ENCODE peak calls at places on chromosomes 13 and 19, in eight cellular contexts. One of them, this sample, is unnamed.
A peak's percentile ranks its signal among the peaks of the same experiment; 100 is the strongest.

GRCh38 chr19:43675269-43675879 is 5.4 kb upstream of the PLAUR start:
- DNase-seq in adipocyte: peak; percentile 17
- DNase-seq in prostate gland: peak; percentile 71
- DNase-seq in endodermal cell: no peak
- DNase-seq in PC-9: peak; percentile 90
- DNase-seq in CD8-positive, alpha-beta T cell: no peak
- DNase-seq in cardiac muscle cell: peak; percentile 23
- DNase-seq in colonic mucosa: peak; percentile 91
- DNase-seq in this sample: no peak

GRCh38 chr19:18496980-18497256 is 25.0 kb downstream of the ELL start:
- DNase-seq in PC-9: no peak
- DNase-seq in colonic mucosa: no peak
- DNase-seq in prostate gland: no peak
- DNase-seq in CD8-positive, alpha-beta T cell: no peak
- DNase-seq in cardiac muscle cell: no peak
- DNase-seq in adipocyte: no peak
- DNase-seq in endodermal cell: no peak
- DNase-seq in this sample: no peak

GRCh38 chr19:45238556-45238955 is 6.7 kb downstream of the EXOC3L2 start:
- DNase-seq in prostate gland: no peak
- DNase-seq in cardiac muscle cell: no peak
- DNase-seq in CD8-positive, alpha-beta T cell: no peak
- DNase-seq in colonic mucosa: no peak
- DNase-seq in PC-9: no peak
- DNase-seq in adipocyte: no peak
- DNase-seq in endodermal cell: no peak
- DNase-seq in this sample: peak; percentile 52

GRCh38 chr13:100454876-100455275 is 133.7 kb downstream of the GGACT start:
- DNase-seq in CD8-positive, alpha-beta T cell: no peak
- DNase-seq in endodermal cell: no peak
- DNase-seq in colonic mucosa: peak; percentile 42
- DNase-seq in adipocyte: peak; percentile 18
- DNase-seq in cardiac muscle cell: peak; percentile 45
- DNase-seq in PC-9: peak; percentile 42
- DNase-seq in prostate gland: no peak
- DNase-seq in this sample: no peak

GRCh38 chr19:54451331-54451871 is 2.4 kb downstream of the LENG8 start:
- DNase-seq in cardiac muscle cell: no peak
- DNase-seq in adipocyte: no peak
- DNase-seq in prostate gland: no peak
- DNase-seq in PC-9: no peak
- DNase-seq in colonic mucosa: no peak
- DNase-seq in endodermal cell: peak; percentile 36
- DNase-seq in CD8-positive, alpha-beta T cell: no peak
- DNase-seq in this sample: no peak

GRCh38 chr19:5196832-5197231 is 143.8 kb downstream of the PTPRS start:
- DNase-seq in prostate gland: no peak
- DNase-seq in CD8-positive, alpha-beta T cell: no peak
- DNase-seq in adipocyte: no peak
- DNase-seq in colonic mucosa: no peak
- DNase-seq in endodermal cell: no peak
- DNase-seq in PC-9: no peak
- DNase-seq in cardiac muscle cell: no peak
- DNase-seq in this sample: no peak

GRCh38 chr13:43537124-43537523 is 249.6 kb downstream of the ENOX1 start:
- DNase-seq in endodermal cell: no peak
- DNase-seq in CD8-positive, alpha-beta T cell: no peak
- DNase-seq in adipocyte: peak; percentile 30
- DNase-seq in PC-9: no peak
- DNase-seq in colonic mucosa: no peak
- DNase-seq in prostate gland: no peak
- DNase-seq in cardiac muscle cell: peak; percentile 76
- DNase-seq in this sample: no peak

GRCh38 chr13:80040219-80040976 is 300.5 kb downstream of the SPRY2 start:
- DNase-seq in prostate gland: no peak
- DNase-seq in PC-9: no peak
- DNase-seq in CD8-positive, alpha-beta T cell: no peak
- DNase-seq in colonic mucosa: peak; percentile 24
- DNase-seq in adipocyte: peak; percentile 81
- DNase-seq in cardiac muscle cell: peak; percentile 91
- DNase-seq in endodermal cell: no peak
- DNase-seq in this sample: no peak

GRCh38 chr19:32977269-32977668 is 5.2 kb downstream of the FAAP24 start:
- DNase-seq in adipocyte: no peak
- DNase-seq in CD8-positive, alpha-beta T cell: no peak
- DNase-seq in prostate gland: peak; percentile 76
- DNase-seq in PC-9: no peak
- DNase-seq in colonic mucosa: peak; percentile 74
- DNase-seq in cardiac muscle cell: peak; percentile 23
- DNase-seq in endodermal cell: no peak
- DNase-seq in this sample: no peak

GRCh38 chr19:33282036-33282686 is 20.2 kb downstream of the CEBPA start:
- DNase-seq in prostate gland: no peak
- DNase-seq in endodermal cell: no peak
- DNase-seq in CD8-positive, alpha-beta T cell: no peak
- DNase-seq in colonic mucosa: no peak
- DNase-seq in PC-9: no peak
- DNase-seq in cardiac muscle cell: no peak
- DNase-seq in adipocyte: no peak
- DNase-seq in this sample: no peak

GRCh38 chr19:15934332-15935078 is at the start of gene CYP4F11:
- DNase-seq in endodermal cell: no peak
- DNase-seq in PC-9: peak; percentile 98
- DNase-seq in colonic mucosa: peak; percentile 89
- DNase-seq in cardiac muscle cell: no peak
- DNase-seq in prostate gland: peak; percentile 95
- DNase-seq in CD8-positive, alpha-beta T cell: no peak
- DNase-seq in adipocyte: no peak
- DNase-seq in this sample: no peak

GRCh38 chr19:15307169-15307568 is 25.2 kb downstream of the BRD4 start:
- DNase-seq in colonic mucosa: no peak
- DNase-seq in endodermal cell: no peak
- DNase-seq in prostate gland: no peak
- DNase-seq in adipocyte: no peak
- DNase-seq in PC-9: no peak
- DNase-seq in CD8-positive, alpha-beta T cell: no peak
- DNase-seq in cardiac muscle cell: no peak
- DNase-seq in this sample: no peak

GRCh38 chr13:40665061-40665753 is 1.2 kb downstream of the FOXO1 start:
- DNase-seq in cardiac muscle cell: no peak
- DNase-seq in prostate gland: peak; percentile 30
- DNase-seq in colonic mucosa: peak; percentile 58
- DNase-seq in endodermal cell: peak; percentile 77
- DNase-seq in PC-9: peak; percentile 17
- DNase-seq in CD8-positive, alpha-beta T cell: peak; percentile 28
- DNase-seq in adipocyte: peak; percentile 50
- DNase-seq in this sample: peak; percentile 83

DNA sequence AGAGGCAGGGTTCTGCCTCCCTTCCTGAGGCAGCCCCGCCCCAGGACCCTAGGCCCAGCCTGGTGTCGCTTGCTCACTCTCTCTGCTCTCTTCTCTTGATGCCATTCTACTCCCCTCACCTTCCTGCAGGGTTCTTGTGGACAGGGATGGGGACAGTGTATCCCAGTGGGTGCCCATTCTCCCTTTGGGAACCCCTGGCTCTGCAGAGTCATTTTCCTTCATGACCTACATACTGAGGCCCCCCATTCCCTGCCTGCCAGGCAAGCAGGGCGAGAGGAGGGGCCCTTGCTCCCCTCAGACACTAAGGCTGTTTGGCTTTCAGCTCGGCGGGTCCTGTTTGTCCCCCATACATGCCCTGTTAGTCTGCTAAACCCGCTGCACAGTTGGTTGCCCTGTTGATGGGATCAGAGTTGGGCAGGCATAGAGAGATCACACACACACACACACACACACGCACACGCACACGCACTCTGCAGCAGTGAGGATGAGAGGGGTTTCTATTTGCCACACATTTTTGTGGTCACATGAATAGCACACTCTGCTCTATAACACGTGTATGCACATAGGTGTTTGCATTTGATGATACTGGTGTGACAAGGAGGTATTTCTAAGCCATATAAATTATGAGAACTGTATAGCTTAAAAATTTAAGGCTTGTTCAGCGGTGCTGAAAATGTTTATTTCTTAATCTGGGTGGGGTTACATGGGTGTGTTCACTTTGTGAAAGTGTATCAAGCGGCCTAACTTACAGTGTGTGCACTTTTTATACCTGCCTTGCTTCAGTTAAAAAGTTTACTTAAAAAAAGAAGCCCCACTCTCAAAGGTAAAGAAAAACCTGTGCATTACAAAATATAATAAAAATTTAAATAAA is 20.3 kb downstream of the NFIX start:
- DNase-seq in prostate gland: no peak
- DNase-seq in endodermal cell: peak; percentile 59
- DNase-seq in colonic mucosa: no peak
- DNase-seq in adipocyte: no peak
- DNase-seq in PC-9: no peak
- DNase-seq in CD8-positive, alpha-beta T cell: no peak
- DNase-seq in cardiac muscle cell: peak; percentile 53
- DNase-seq in this sample: peak; percentile 84
- H3K4me3 ChIP-seq in prostate gland: no peak overlapping the region
- H3K4me3 ChIP-seq in endodermal cell: no peak overlapping the region
- H3K4me3 ChIP-seq in colonic mucosa: no peak overlapping the region
- H3K4me3 ChIP-seq in adipocyte: peak overlapping the region; percentile 82
- H3K4me3 ChIP-seq in PC-9: no peak overlapping the region
- H3K4me3 ChIP-seq in CD8-positive, alpha-beta T cell: no peak overlapping the region
- H3K4me3 ChIP-seq in cardiac muscle cell: no peak overlapping the region
- H3K4me3 ChIP-seq in this sample: no peak overlapping the region

DNA sequence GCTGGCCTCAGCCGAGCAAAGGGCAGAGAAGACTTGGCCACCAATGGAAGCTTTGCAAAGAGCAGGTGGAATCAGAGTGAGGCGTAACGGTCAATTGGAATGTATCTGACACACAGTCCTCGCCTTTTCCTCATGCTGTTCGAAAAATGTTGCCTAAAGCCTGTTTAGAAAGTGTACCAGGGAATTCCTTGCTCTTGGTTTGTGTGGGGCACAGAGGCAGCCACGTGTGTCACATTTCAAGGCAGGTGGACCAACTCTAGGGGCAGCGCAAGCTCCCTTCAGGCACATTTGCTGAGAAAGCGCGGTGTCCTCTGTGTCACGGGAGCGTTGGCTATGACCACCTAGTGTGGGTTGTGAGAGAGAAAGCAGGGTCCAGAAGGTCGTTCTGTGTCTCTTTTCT is 118.7 kb upstream of the SPATA13 start:
- DNase-seq in endodermal cell: no peak
- DNase-seq in PC-9: no peak
- DNase-seq in colonic mucosa: no peak
- DNase-seq in prostate gland: no peak
- DNase-seq in CD8-positive, alpha-beta T cell: no peak
- DNase-seq in adipocyte: no peak
- DNase-seq in cardiac muscle cell: no peak
- DNase-seq in this sample: no peak
- H3K27me3 ChIP-seq in endodermal cell: no peaks in the 10 kb centered on the region
- H3K27me3 ChIP-seq in PC-9: no peaks in the 10 kb centered on the region
- H3K27me3 ChIP-seq in colonic mucosa: no peaks in the 10 kb centered on the region
- H3K27me3 ChIP-seq in prostate gland: no peaks in the 10 kb centered on the region
- H3K27me3 ChIP-seq in CD8-positive, alpha-beta T cell: no peaks in the 10 kb centered on the region
- H3K27me3 ChIP-seq in adipocyte: no peaks in the 10 kb centered on the region
- H3K27me3 ChIP-seq in cardiac muscle cell: no peaks in the 10 kb centered on the region
- H3K27me3 ChIP-seq in this sample: no peaks in the 10 kb centered on the region

GRCh38 chr13:44967656-44968451 is 21.4 kb downstream of the NUFIP1 start:
- DNase-seq in adipocyte: peak; percentile 54
- DNase-seq in endodermal cell: no peak
- DNase-seq in colonic mucosa: no peak
- DNase-seq in PC-9: no peak
- DNase-seq in CD8-positive, alpha-beta T cell: no peak
- DNase-seq in prostate gland: peak; percentile 44
- DNase-seq in cardiac muscle cell: peak; percentile 68
- DNase-seq in this sample: no peak

GRCh38 chr13:44974056-44974798 is 15.0 kb downstream of the NUFIP1 start:
- DNase-seq in endodermal cell: no peak
- DNase-seq in adipocyte: no peak
- DNase-seq in PC-9: no peak
- DNase-seq in colonic mucosa: no peak
- DNase-seq in CD8-positive, alpha-beta T cell: no peak
- DNase-seq in cardiac muscle cell: peak; percentile 90
- DNase-seq in prostate gland: no peak
- DNase-seq in this sample: no peak

GRCh38 chr13:44971656-44972595 is 17.3 kb downstream of the NUFIP1 start:
- DNase-seq in colonic mucosa: no peak
- DNase-seq in prostate gland: no peak
- DNase-seq in PC-9: no peak
- DNase-seq in adipocyte: peak; percentile 61
- DNase-seq in cardiac muscle cell: no peak
- DNase-seq in CD8-positive, alpha-beta T cell: no peak
- DNase-seq in endodermal cell: no peak
- DNase-seq in this sample: no peak

GRCh38 chr13:44972956-44973581 is 16.2 kb downstream of the NUFIP1 start:
- DNase-seq in adipocyte: peak; percentile 80
- DNase-seq in CD8-positive, alpha-beta T cell: no peak
- DNase-seq in endodermal cell: no peak
- DNase-seq in prostate gland: no peak
- DNase-seq in PC-9: no peak
- DNase-seq in colonic mucosa: no peak
- DNase-seq in cardiac muscle cell: peak; percentile 58
- DNase-seq in this sample: no peak

DNA sequence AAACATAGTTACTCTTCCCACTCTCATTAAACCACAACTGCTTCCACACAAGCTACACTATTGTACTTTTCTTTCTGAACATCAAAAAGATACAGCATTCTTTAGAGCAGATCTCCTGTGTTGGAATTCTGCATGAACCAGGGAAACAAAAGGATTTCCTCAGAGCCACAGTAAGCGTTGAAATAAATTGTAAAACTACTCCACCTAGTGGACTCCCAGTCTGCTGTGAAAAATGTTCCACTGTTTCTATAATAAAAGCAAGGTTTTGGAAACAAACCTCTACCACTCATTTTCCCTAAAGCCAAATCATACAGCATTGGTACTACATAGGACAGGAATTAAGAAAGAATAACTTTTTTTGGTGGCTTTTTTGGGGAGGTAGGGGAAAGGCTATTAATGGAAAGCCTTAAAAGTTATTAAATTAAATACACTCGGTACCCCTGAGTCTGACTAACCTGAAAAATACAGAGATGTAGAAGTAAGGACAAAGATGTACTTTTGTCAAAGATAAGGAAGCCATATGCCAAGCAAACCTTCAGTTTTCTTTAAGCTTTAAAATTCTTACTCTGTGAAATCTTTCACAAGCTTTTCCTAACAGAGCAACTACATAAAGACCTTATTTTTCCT is 19.3 kb downstream of the NUFIP1 start:
- DNase-seq in CD8-positive, alpha-beta T cell: no peak
- DNase-seq in endodermal cell: no peak
- DNase-seq in cardiac muscle cell: peak; percentile 82
- DNase-seq in PC-9: no peak
- DNase-seq in colonic mucosa: no peak
- DNase-seq in adipocyte: peak; percentile 91
- DNase-seq in prostate gland: peak; percentile 14
- DNase-seq in this sample: peak; percentile 49
- H3K36me3 ChIP-seq in CD8-positive, alpha-beta T cell: no peaks in the 10 kb centered on the region
- H3K36me3 ChIP-seq in endodermal cell: peaks cover 52% of the 10 kb centered on the region
- H3K36me3 ChIP-seq in cardiac muscle cell: peaks cover 10% of the 10 kb centered on the region
- H3K36me3 ChIP-seq in PC-9: peaks cover 38% of the 10 kb centered on the region
- H3K36me3 ChIP-seq in colonic mucosa: no peaks in the 10 kb centered on the region
- H3K36me3 ChIP-seq in adipocyte: peaks cover 8% of the 10 kb centered on the region
- H3K36me3 ChIP-seq in prostate gland: no peaks in the 10 kb centered on the region
- H3K36me3 ChIP-seq in this sample: peaks cover 3% of the 10 kb centered on the region

DNA sequence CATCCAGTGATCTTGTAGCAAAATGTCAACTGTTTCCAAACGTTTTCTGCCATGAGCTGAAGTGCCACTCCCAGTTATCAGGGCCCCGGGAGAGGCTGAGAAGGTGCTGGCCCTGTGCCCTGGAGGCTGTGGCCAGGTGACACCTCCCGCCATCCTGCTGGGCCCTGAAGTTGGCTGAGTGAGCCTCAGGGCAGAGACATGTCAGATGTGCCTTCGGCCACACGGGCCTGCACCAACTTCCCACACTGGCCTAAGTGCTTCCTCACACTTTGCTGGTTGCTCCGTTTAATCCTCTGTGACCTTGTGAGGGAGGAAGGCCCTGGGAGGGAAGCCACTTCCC is 4.8 kb downstream of the ADPRHL1 start:
- DNase-seq in prostate gland: no peak
- DNase-seq in cardiac muscle cell: no peak
- DNase-seq in CD8-positive, alpha-beta T cell: no peak
- DNase-seq in endodermal cell: peak; percentile 62
- DNase-seq in PC-9: peak; percentile 63
- DNase-seq in adipocyte: no peak
- DNase-seq in colonic mucosa: peak; percentile 52
- DNase-seq in this sample: no peak
- H3K4me3 ChIP-seq in prostate gland: no peak overlapping the region
- H3K4me3 ChIP-seq in cardiac muscle cell: no peak overlapping the region
- H3K4me3 ChIP-seq in CD8-positive, alpha-beta T cell: no peak overlapping the region
- H3K4me3 ChIP-seq in endodermal cell: no peak overlapping the region
- H3K4me3 ChIP-seq in PC-9: peak overlapping the region; percentile 78
- H3K4me3 ChIP-seq in adipocyte: peak overlapping the region; percentile 85
- H3K4me3 ChIP-seq in colonic mucosa: peak overlapping the region; percentile 28
- H3K4me3 ChIP-seq in this sample: no peak overlapping the region